ENCODE peak calls at places on chromosomes 2 and 18, in four cellular contexts. T is astrocyte of the spinal cord, A is neural crest cell, S is progenitor cell of endocrine pancreas. J is an unnamed sample.

GRCh38 chr2:9623151-9623550 is 7.6 kb downstream of the YWHAQ start:
- DNase-seq in S (no peak), A (no peak), T (no peak), J (no peak)

GRCh38 chr18:77052656-77053309 is 79.8 kb downstream of the MBP start:
- DNase-seq in A (no peak), S (no peak), T (no peak), J (no peak)

GRCh38 chr18:77119101-77119850 is 13.3 kb downstream of the MBP start:
- DNase-seq in A (no peak), T (no peak), S (no peak), J (no peak)

GRCh38 chr2:218694405-218695145 is 16.1 kb upstream of the TTLL4 start:
- DNase-seq in S (no peak), T (peak), A (peak), J (peak)

GRCh38 chr2:212777020-212777491 is 238.5 kb upstream of the ERBB4 start:
- DNase-seq in S (no peak), A (no peak), T (peak), J (peak)

GRCh38 chr2:84458436-84459027 is 548 bp downstream of the SUCLG1 start:
- DNase-seq in A (no peak), T (no peak), S (no peak), J (no peak)

GRCh38 chr2:96538487-96539214 is 2.1 kb downstream of the ARID5A start:
- DNase-seq in T (peak), S (no peak), A (peak), J (no peak)

GRCh38 chr2:46239175-46239846 is 57.9 kb upstream of the EPAS1 start:
- DNase-seq in A (no peak), T (no peak), S (no peak), J (no peak)

GRCh38 chr2:73856214-73856613 is 27.5 kb downstream of the STAMBP start:
- DNase-seq in T (peak), A (no peak), S (no peak), J (peak)

GRCh38 chr2:169714699-169715098 is 18.9 kb upstream of the KLHL23 start:
- DNase-seq in S (no peak), T (no peak), A (no peak), J (no peak)

GRCh38 chr2:36371963-36372391 is 16.4 kb downstream of the CRIM1 start:
- DNase-seq in T (peak), S (no peak), A (no peak), J (peak)

GRCh38 chr2:45992021-45992745 is 305.0 kb upstream of the EPAS1 start:
- DNase-seq in S (no peak), A (no peak), T (peak), J (peak)

GRCh38 chr2:20666114-20666363 is 905 bp upstream of the GDF7 start:
- DNase-seq in A (no peak), T (no peak), S (no peak), J (no peak)

GRCh38 chr18:8890957-8891464 is 185.7 kb downstream of the MTCL1 start:
- DNase-seq in T (peak), S (no peak), A (no peak), J (peak)

GRCh38 chr2:225233234-225233633 is 166.3 kb upstream of the NYAP2 start:
- DNase-seq in T (peak), A (no peak), S (no peak), J (no peak)

GRCh38 chr18:37502036-37502435 is 63.6 kb downstream of the CELF4 start:
- DNase-seq in S (no peak), T (no peak), A (no peak), J (no peak)

GRCh38 chr2:138827426-138828054 is 47.4 kb upstream of the NXPH2 start:
- DNase-seq in A (peak), T (peak), S (no peak), J (peak)

GRCh38 chr2:64400103-64400728 is 53.7 kb upstream of the LGALSL start:
- DNase-seq in S (no peak), T (no peak), A (no peak), J (peak)

GRCh38 chr18:13134551-13135401 is 83.8 kb upstream of the LDLRAD4 start:
- DNase-seq in T (no peak), A (no peak), S (no peak), J (no peak)

GRCh38 chr2:157777425-157777824 is 98.7 kb downstream of the ACVR1 start:
- DNase-seq in T (peak), S (no peak), A (peak), J (peak)

GRCh38 chr18:61261870-61262269 is 71.4 kb upstream of the CDH20 start:
- DNase-seq in A (no peak), T (no peak), S (no peak), J (no peak)

GRCh38 chr2:238285653-238286082 is 2.7 kb downstream of the PER2 start:
- DNase-seq in S (no peak), T (peak), A (peak), J (peak)

GRCh38 chr18:31658670-31659573 is 25.5 kb downstream of the B4GALT6 start:
- DNase-seq in T (peak), S (no peak), A (no peak), J (no peak)

GRCh38 chr2:66925128-66925527 is 472.0 kb upstream of the ETAA1 start:
- DNase-seq in A (no peak), S (no peak), T (peak), J (peak)

GRCh38 chr2:221423212-221423804 is 148.8 kb downstream of the EPHA4 start:
- DNase-seq in T (peak), A (no peak), S (no peak), J (peak)

GRCh38 chr2:217434183-217434620 is 568.6 kb downstream of the TNS1 start:
- DNase-seq in T (peak), S (peak), A (peak), J (peak)

GRCh38 chr2:101125374-101125773 is 25.8 kb downstream of the TBC1D8 start:
- DNase-seq in T (no peak), A (no peak), S (no peak), J (peak)

GRCh38 chr2:28681216-28681981 is 70.2 kb upstream of the PPP1CB start:
- DNase-seq in S (no peak), T (peak), A (no peak), J (peak)

GRCh38 chr18:26551217-26551708 is 2.9 kb upstream of the KCTD1 start:
- DNase-seq in A (no peak), T (peak), S (no peak), J (no peak)

GRCh38 chr18:26553943-26554342 is 5.6 kb upstream of the KCTD1 start:
- DNase-seq in A (no peak), S (no peak), T (no peak), J (no peak)

GRCh38 chr18:26555804-26556553 is 7.6 kb upstream of the KCTD1 start:
- DNase-seq in S (no peak), T (no peak), A (no peak), J (no peak)

GRCh38 chr18:26561769-26562168 is 13.4 kb upstream of the KCTD1 start:
- DNase-seq in S (no peak), A (no peak), T (no peak), J (no peak)

DNA sequence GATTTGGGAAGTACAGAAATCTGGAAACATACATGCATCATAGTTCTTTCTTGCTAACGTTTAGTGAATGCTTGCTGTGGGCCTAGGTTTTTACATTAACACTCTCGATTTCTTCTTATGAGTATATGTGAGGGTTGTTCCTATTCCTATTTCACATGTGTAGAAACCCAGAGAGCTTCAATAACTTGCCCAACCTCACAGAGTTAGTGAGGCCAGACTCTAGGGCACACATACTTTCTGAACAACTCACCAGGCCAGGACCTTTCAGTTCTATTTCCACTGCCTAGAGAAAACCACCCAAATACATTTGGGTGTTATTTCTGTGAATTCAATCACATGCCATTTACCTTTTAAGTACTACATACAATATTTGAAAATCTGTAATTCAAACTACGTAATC is 8.2 kb upstream of the KCTD1 start:
- DNase-seq in S (no peak), T (no peak), A (no peak), J (no peak)
- TF ChIP-seq CTCF in S (no peak), T (no peak), A (no peak), J (no peak)

DNA sequence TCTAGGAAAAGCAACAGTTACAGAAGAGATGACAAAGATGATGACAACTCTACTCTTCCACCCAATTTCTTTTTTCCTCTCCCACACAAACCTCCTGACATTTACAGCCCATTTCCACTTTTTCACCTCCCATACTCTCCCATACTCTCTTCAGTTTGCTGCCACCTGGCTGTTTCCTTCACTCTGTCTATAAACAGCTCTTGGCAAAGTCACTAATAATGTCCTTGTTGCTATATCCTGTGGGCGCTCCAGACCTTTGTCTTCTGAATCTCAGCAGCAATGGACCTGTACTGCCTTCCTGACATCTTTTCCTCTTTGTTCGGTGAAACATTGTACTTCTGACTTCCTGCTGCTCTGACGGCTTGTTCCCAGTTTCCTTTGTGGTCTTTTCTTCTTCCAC is 60.7 kb upstream of the CAVIN2 start:
- DNase-seq in A (no peak), S (no peak), T (no peak), J (peak)
- TF ChIP-seq CTCF in A (no peak), S (no peak), T (peak), J (peak)

GRCh38 chr18:64099244-64099643 is 49.6 kb downstream of the LINC00305 start:
- DNase-seq in A (no peak), S (no peak), T (no peak), J (no peak)
- TF ChIP-seq CTCF in A (no peak), S (no peak), T (no peak), J (no peak)

DNA sequence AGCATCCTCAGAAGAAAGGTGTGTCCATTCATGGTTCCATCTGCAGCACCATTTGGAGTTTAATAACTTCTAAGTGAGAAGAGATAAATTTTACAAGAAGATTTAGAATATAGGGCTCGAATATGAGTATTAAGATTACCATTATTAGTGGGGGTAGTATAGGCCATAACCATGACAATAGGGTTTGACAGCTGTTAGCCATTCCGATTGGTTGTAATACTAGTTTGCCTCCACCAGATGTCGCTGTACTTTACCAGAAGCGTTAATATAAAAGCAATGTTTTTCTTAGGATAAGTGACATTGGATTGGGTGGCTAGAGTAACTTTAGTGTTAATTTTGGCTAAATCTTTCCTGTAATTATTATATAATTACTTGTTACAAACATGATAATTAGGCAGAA is 107.5 kb upstream of the SRD5A2 start:
- DNase-seq in S (no peak), T (no peak), A (no peak), J (peak)
- TF ChIP-seq CTCF in S (peak), T (peak), A (peak), J (peak)

DNA sequence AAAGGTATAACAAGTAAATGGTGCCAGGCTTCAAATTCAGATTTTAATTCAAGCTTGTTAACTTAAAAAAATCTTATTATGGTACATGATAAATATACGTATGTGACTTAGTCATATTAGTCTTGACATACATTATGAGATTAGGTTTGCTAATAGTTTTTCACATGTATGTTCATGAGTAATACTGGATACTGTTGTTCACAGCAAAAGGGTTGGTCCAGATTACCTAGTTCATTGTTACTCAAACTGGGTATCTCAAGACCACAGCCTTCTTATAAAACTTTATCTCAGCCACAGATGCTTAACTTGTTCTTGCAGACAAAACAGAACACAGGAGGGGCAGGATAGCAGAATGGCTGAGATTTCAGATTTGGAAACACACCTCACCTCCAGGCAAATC is 26.8 kb downstream of the VPS4B start:
- DNase-seq in A (no peak), S (no peak), T (no peak), J (no peak)
- TF ChIP-seq CTCF in A (no peak), S (no peak), T (no peak), J (no peak)

GRCh38 chr2:178420463-178420990 is 30.4 kb downstream of the PRKRA start:
- DNase-seq in T (no peak), A (no peak), S (no peak), J (no peak)

GRCh38 chr2:178425255-178425827 is 25.6 kb downstream of the PRKRA start:
- DNase-seq in A (no peak), T (no peak), S (no peak), J (no peak)

GRCh38 chr2:178419123-178419522 is 31.9 kb downstream of the PRKRA start:
- DNase-seq in T (peak), A (no peak), S (no peak), J (peak)

GRCh38 chr2:178418426-178418825 is 32.5 kb downstream of the PRKRA start:
- DNase-seq in T (no peak), A (no peak), S (no peak), J (peak)

GRCh38 chr2:178422097-178422496 is 28.9 kb downstream of the PRKRA start:
- DNase-seq in T (no peak), S (no peak), A (no peak), J (no peak)
- TF ChIP-seq CTCF in T (no peak), S (no peak), A (no peak), J (no peak)